ENCODE peak calls at places on chromosome 22, in nine cellular contexts. T is transverse colon, Z is spleen, J is HCT116, K is breast epithelium, U is endothelial cell of umbilical vein, D is sigmoid colon, N is H1, B is GM12878. O is an unnamed sample.

GRCh38 chr22:39932918-39933649 is 27.1 kb upstream of the TMA7B start:
- DNase-seq in T (peak; percentile 61), Z (no peak), J (peak; percentile 35), K (no peak), U (peak; percentile 23), D (no peak), N (peak; percentile 86), B (no peak), O (peak; percentile 71)

GRCh38 chr22:42202669-42203068 is 67.8 kb downstream of the TCF20 start:
- DNase-seq in T (no peak), Z (no peak), J (no peak), K (no peak), U (no peak), D (no peak), N (no peak), B (no peak), O (no peak)

GRCh38 chr22:36773935-36774334 is 2.0 kb downstream of the IFT27 start:
- DNase-seq in T (no peak), Z (no peak), J (no peak), K (no peak), U (peak; percentile 23), D (no peak), N (no peak), B (no peak), O (no peak)

GRCh38 chr22:43658823-43659222 is 153.3 kb downstream of the EFCAB6 start:
- DNase-seq in T (no peak), Z (no peak), J (no peak), K (no peak), U (no peak), D (no peak), N (peak; percentile 56), B (no peak), O (no peak)

GRCh38 chr22:34972498-34972897 is 93.5 kb upstream of the ISX start:
- DNase-seq in T (no peak), Z (no peak), J (no peak), K (no peak), U (no peak), D (no peak), N (peak; percentile 49), B (no peak), O (no peak)

GRCh38 chr22:43887391-43887790 is 4.4 kb downstream of the PNPLA5 start:
- DNase-seq in T (no peak), Z (no peak), J (no peak), K (peak; percentile 43), U (no peak), D (peak; percentile 30), N (no peak), B (no peak), O (no peak)

GRCh38 chr22:32712644-32713355 is 88.7 kb upstream of the TIMP3 start:
- DNase-seq in T (no peak), Z (no peak), J (no peak), K (no peak), U (no peak), D (no peak), N (no peak), B (no peak), O (no peak)

GRCh38 chr22:27247691-27248434 is 553.7 kb downstream of the MN1 start:
- DNase-seq in T (no peak), Z (no peak), J (no peak), K (no peak), U (peak; percentile 56), D (no peak), N (no peak), B (no peak), O (no peak)

DNA sequence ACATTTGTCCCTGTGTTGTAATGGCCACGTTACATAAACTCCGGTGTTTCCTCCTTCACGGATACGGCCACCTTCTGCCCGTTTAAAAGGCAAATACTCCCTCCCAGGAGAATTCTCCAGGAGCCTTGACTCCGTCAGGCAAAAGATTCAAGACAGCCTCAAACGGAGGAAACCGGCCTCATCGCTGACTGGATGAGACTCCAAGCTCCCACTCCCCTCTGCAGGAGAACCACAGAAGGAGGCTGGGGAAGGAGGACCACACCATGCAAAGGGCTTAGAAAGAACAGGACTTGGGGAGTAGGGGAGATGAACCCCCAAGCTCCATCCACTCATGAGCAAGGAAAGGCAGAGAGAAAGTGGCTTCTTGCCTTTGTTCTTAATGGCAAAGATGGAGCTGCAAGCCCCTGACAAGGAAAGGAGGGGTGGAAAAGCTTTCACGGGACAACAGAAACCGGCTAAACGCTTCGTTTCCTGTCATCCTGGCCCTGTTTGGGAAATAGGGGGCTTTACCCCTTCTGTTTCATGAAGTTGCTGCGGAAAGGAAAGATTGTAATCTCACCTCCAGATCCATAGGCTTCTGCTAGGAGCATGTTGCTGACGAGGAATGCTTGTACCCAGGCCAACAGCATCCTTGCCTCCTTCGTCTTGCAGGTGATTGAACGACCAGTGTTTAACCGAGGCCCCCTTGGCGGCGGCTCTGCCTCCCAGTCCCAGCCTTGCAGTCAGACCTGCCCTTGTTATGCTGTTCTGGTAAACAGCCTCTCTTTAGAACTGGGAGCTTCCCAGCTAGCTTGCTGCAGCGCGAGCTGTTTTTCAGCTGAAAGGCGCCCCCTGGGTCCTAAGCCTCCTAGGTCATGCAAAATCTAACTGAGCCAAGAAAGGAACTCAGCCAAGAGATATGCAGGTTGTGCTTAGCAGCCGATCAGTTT is at the start of gene PIK3IP1:
- DNase-seq in T (peak; percentile 95), Z (peak; percentile 96), J (peak; percentile 51), K (peak; percentile 83), U (peak; percentile 92), D (peak; percentile 96), N (peak; percentile 86), B (peak; percentile 41), O (peak; percentile 92)
- TF ChIP-seq POLR2A in T (peak; percentile 98), Z (peak; percentile 99), J (no peak), K (peak; percentile 74), U (peak; percentile 55), D (peak; percentile 94), N (no peak), B (peak; percentile 73), O (no peak)

GRCh38 chr22:25162561-25162960 is 37.1 kb upstream of the CRYBB3 start:
- DNase-seq in T (no peak), Z (no peak), J (no peak), K (no peak), U (no peak), D (no peak), N (no peak), B (no peak), O (no peak)

GRCh38 chr22:25159028-25159427 is 40.6 kb upstream of the CRYBB3 start:
- DNase-seq in T (no peak), Z (no peak), J (no peak), K (no peak), U (no peak), D (no peak), N (no peak), B (no peak), O (no peak)

GRCh38 chr22:25160120-25160996 is 39.3 kb upstream of the CRYBB3 start:
- DNase-seq in T (no peak), Z (no peak), J (no peak), K (no peak), U (no peak), D (peak; percentile 59), N (no peak), B (no peak), O (no peak)

GRCh38 chr22:25161916-25162530 is 37.6 kb upstream of the CRYBB3 start:
- DNase-seq in T (no peak), Z (peak; percentile 50), J (no peak), K (no peak), U (no peak), D (peak; percentile 52), N (no peak), B (no peak), O (no peak)

DNA sequence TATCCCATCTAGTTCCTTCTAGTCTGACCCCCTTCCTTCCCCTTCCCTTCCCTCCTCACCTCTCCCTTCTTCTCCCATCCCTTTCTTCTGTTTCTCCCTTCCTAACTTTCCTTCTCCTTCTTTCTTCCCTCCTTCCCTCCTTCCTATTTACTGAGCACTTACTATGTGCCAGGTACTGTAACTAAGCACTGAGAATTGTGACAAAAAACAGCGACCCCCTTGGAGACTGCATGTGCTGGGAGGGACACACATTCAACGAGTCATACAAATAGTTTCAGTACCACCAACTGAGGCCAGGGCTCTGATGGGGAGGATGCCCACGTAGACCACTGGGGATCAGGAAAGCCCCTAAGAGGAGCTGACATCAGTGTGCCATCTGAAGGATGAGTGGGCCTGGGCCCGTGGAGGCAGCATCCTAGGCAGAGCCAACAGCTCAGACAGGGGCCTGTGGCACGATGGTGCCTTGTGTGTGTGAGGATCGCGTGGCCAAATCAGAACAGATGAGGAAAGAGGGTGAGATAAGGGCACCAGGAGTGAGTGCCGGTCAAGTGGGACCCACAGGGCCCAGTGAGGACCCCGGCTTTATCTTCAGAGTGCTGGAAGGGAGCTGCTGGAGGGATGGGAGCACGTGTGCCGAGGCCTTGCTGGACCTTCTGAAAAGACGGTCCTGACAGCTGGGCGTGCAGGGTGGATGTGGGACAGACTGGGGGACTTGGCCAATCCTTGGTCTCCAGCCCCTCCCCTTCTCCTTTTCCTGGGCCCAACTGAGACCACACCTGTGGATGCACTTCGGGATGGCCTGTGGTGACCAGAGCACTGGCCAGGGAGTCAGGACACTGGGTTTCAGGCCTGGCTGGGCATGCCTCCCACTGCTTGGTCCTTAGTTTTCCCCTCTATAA is 38.4 kb upstream of the CRYBB3 start:
- DNase-seq in T (no peak), Z (no peak), J (no peak), K (no peak), U (no peak), D (peak; percentile 52), N (no peak), B (no peak), O (no peak)
- H3K27ac ChIP-seq in T (no peak overlapping the region), Z (no peak overlapping the region), J (no peak overlapping the region), K (peak overlapping the region; percentile 4), U (no peak overlapping the region), D (no peak overlapping the region), N (no peak overlapping the region), B (no peak overlapping the region), O (no peak overlapping the region)

DNA sequence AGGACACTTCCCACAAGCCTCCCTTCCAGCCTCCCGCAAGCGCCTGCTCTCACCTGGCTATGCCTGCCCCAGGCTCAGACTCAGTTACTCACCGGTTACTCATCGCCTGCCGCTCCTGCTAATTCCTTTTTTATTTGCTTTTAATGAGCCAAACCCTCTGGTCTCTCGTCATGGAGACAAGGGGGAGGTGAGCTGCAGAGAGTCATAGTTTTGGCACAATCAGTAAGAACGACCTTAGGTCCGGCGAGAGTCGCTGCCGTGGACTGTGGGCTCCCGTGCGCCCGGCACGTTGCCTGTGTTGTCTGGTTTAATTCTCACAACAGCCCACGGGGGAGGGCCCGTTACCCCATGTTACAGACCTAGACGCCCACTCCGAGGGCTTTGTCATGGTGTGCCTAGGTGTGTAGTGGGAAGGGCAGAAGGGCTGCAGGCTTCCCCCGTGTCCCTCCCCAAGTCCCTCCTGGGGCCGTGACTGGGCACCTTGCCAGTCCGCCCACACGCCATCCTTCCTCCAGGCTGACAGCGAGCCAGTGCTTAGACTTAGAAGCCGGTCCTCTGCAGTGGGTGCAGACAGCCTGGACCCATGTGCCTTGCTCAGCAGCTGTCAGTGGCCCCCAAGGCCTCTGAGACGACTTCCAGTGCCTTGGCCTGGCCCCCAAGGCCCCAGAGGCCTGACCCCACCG is 42.2 kb downstream of the WNT7B start:
- DNase-seq in T (no peak), Z (no peak), J (peak; percentile 93), K (peak; percentile 62), U (no peak), D (no peak), N (no peak), B (no peak), O (peak; percentile 37)
- TF ChIP-seq POLR2AphosphoS5 in T (no peak), Z (no peak), J (peak; percentile 37), K (no peak), U (no peak), D (no peak), N (no peak), B (no peak), O (no peak)

GRCh38 chr22:37894939-37895670 is 11.0 kb upstream of the MICALL1 start:
- DNase-seq in T (no peak), Z (no peak), J (no peak), K (no peak), U (no peak), D (no peak), N (peak; percentile 65), B (no peak), O (peak; percentile 30)

GRCh38 chr22:37896939-37897338 is 9.2 kb upstream of the MICALL1 start:
- DNase-seq in T (no peak), Z (no peak), J (no peak), K (no peak), U (no peak), D (no peak), N (no peak), B (no peak), O (no peak)

GRCh38 chr22:37898441-37899181 is 7.5 kb upstream of the MICALL1 start:
- DNase-seq in T (no peak), Z (no peak), J (no peak), K (peak; percentile 71), U (no peak), D (peak; percentile 78), N (peak; percentile 60), B (no peak), O (peak; percentile 60)

GRCh38 chr22:37897805-37898204 is 8.3 kb upstream of the MICALL1 start:
- DNase-seq in T (no peak), Z (no peak), J (no peak), K (no peak), U (no peak), D (no peak), N (no peak), B (no peak), O (no peak)

GRCh38 chr22:37896181-37896592 is 9.9 kb upstream of the MICALL1 start:
- DNase-seq in T (peak; percentile 59), Z (peak; percentile 81), J (no peak), K (no peak), U (peak; percentile 48), D (no peak), N (no peak), B (peak; percentile 60), O (peak; percentile 42)
- TF ChIP-seq POLR2A in T (no peak), Z (no peak), J (no peak), K (no peak), U (no peak), D (no peak), N (no peak), B (peak; percentile 70), O (no peak)

O was measured in stomach.